ENCODE peak calls at places on chromosomes 5 and 9, in eight cellular contexts. F is HuH-7.5; J is thoracic aorta; H is mesenteric fat pad; Z is H1; P is dorsolateral prefrontal cortex; Q is stimulated activated naive B cell treated with anti-CD40 and anti-IgM and Interleukin-4, amounts not matched to agents 10 μg/mL and 1 μg/mL and 100 μg/mL, for 72 hours; Y is pons. L is an unnamed sample.

GRCh38 chr9:111937781-111938426 is 41.3 kb downstream of the UGCG start:
- DNase-seq in F (no peak), Y (peak; percentile 37), P (no peak), Q (peak; percentile 49), Z (no peak), J (no peak), H (no peak), L (no peak)

GRCh38 chr5:66867622-66868322 is 271.6 kb downstream of the MAST4 start:
- DNase-seq in Z (no peak), H (no peak), Y (no peak), J (no peak), Q (no peak), F (no peak), P (no peak), L (no peak)

GRCh38 chr5:151499636-151500035 is 52.2 kb downstream of the SLC36A1 start:
- DNase-seq in J (no peak), Y (no peak), Q (no peak), Z (no peak), H (no peak), F (no peak), P (no peak), L (peak; percentile 48)

GRCh38 chr9:112111461-112111860 is 63.6 kb downstream of the SUSD1 start:
- DNase-seq in H (no peak), Q (no peak), Y (no peak), Z (no peak), P (no peak), J (no peak), F (no peak), L (no peak)

GRCh38 chr5:98424681-98425454 is 348.6 kb upstream of the RGMB start:
- DNase-seq in F (no peak), J (no peak), Y (no peak), H (no peak), Q (no peak), P (no peak), Z (no peak), L (no peak)

GRCh38 chr9:79801459-79801858 is 229.7 kb downstream of the TLE4 start:
- DNase-seq in H (no peak), J (no peak), F (no peak), Z (no peak), Q (no peak), Y (no peak), P (no peak), L (no peak)

GRCh38 chr9:97755618-97756267 is 58.6 kb upstream of the XPA start:
- DNase-seq in J (no peak), F (no peak), Q (no peak), H (no peak), P (no peak), Z (no peak), Y (no peak), L (no peak)

GRCh38 chr5:172454355-172455086 is at the start of gene SH3PXD2B:
- DNase-seq in Y (no peak), H (no peak), Z (no peak), F (peak; percentile 83), J (no peak), Q (peak; percentile 19), P (no peak), L (peak; percentile 84)

GRCh38 chr5:150052326-150053230 is 33.8 kb downstream of the CSF1R start:
- DNase-seq in H (no peak), F (no peak), P (no peak), Y (no peak), Q (no peak), J (no peak), Z (no peak), L (no peak)

GRCh38 chr5:100777680-100778281 is 125.3 kb downstream of the ST8SIA4 start:
- DNase-seq in H (no peak), Z (no peak), P (no peak), F (no peak), Q (peak; percentile 55), Y (peak; percentile 63), J (no peak), L (no peak)

GRCh38 chr5:148438911-148439310 is 55.2 kb downstream of the FBXO38 start:
- DNase-seq in Y (no peak), H (no peak), Z (no peak), J (no peak), Q (no peak), F (no peak), P (no peak), L (no peak)

GRCh38 chr5:394671-395155 is 48.3 kb upstream of the EXOC3 start:
- DNase-seq in J (no peak), Y (no peak), H (peak; percentile 84), F (no peak), Q (no peak), P (no peak), Z (no peak), L (no peak)

GRCh38 chr9:93890436-93890935 is 64.7 kb downstream of the BARX1 start:
- DNase-seq in H (no peak), Q (no peak), P (no peak), J (no peak), F (no peak), Y (no peak), Z (no peak), L (no peak)

GRCh38 chr5:133220851-133221674 is 169.2 kb downstream of the HSPA4 start:
- DNase-seq in Z (no peak), P (no peak), J (no peak), F (no peak), Y (no peak), Q (no peak), H (no peak), L (no peak)

GRCh38 chr9:81565144-81565543 is 124.2 kb downstream of the TLE1 start:
- DNase-seq in J (no peak), P (no peak), Z (no peak), H (no peak), Q (no peak), Y (no peak), F (no peak), L (no peak)

GRCh38 chr5:36602711-36603321 is 3.6 kb upstream of the SLC1A3 start:
- DNase-seq in Z (no peak), H (no peak), J (no peak), Q (no peak), P (no peak), Y (peak; percentile 60), F (no peak), L (peak; percentile 67)

GRCh38 chr5:14522721-14523120 is 58.9 kb upstream of the OTULINL start:
- DNase-seq in J (no peak), P (no peak), Q (no peak), H (no peak), Y (no peak), F (no peak), Z (no peak), L (no peak)

GRCh38 chr9:135179041-135179440 is 91.6 kb downstream of the OLFM1 start:
- DNase-seq in F (no peak), H (no peak), Y (no peak), P (no peak), Q (no peak), Z (no peak), J (no peak), L (no peak)

GRCh38 chr5:142548739-142549275 is 137.1 kb downstream of the FGF1 start:
- DNase-seq in H (no peak), Y (peak; percentile 90), P (no peak), F (peak; percentile 78), Q (peak; percentile 18), J (no peak), Z (peak; percentile 78), L (peak; percentile 96)

GRCh38 chr9:114777841-114778240 is 28.0 kb downstream of the TNFSF15 start:
- DNase-seq in P (no peak), Q (no peak), F (no peak), Z (no peak), J (no peak), Y (no peak), H (no peak), L (no peak)

GRCh38 chr5:91703128-91703527 is 320.0 kb upstream of the ARRDC3 start:
- DNase-seq in H (no peak), Q (no peak), P (no peak), F (no peak), Y (no peak), Z (no peak), J (no peak), L (no peak)

GRCh38 chr9:12065050-12065449 is 628.1 kb upstream of the TYRP1 start:
- DNase-seq in H (no peak), P (no peak), J (no peak), F (no peak), Q (no peak), Z (no peak), Y (no peak), L (no peak)

GRCh38 chr9:102461441-102461840 is 533.7 kb upstream of the CYLC2 start:
- DNase-seq in Z (no peak), F (no peak), J (no peak), P (no peak), Q (no peak), H (no peak), Y (no peak), L (no peak)

GRCh38 chr9:68631811-68632210 is 73.2 kb upstream of the PIP5K1B start:
- DNase-seq in Q (no peak), Y (no peak), Z (no peak), J (no peak), F (no peak), H (no peak), P (no peak), L (no peak)

GRCh38 chr5:135204151-135204600 is 170.1 kb upstream of the PITX1 start:
- DNase-seq in J (no peak), Q (no peak), H (no peak), Z (no peak), Y (no peak), F (no peak), P (no peak), L (no peak)

GRCh38 chr5:34998058-34998789 is 49.5 kb downstream of the AGXT2 start:
- DNase-seq in H (no peak), F (no peak), J (no peak), Y (peak; percentile 4), P (no peak), Z (no peak), Q (no peak), L (no peak)

GRCh38 chr9:93911871-93912554 is 43.1 kb downstream of the BARX1 start:
- DNase-seq in Y (no peak), J (no peak), H (no peak), Z (no peak), Q (no peak), F (no peak), P (no peak), L (peak; percentile 55)

GRCh38 chr9:121194730-121195129 is 6.9 kb downstream of the RAB14 start:
- DNase-seq in J (no peak), P (no peak), Z (no peak), H (no peak), F (no peak), Q (no peak), Y (no peak), L (no peak)

L was measured in ELF-1.